ENCODE peak calls at places on chromosomes 7 and 10, in five cellular contexts. Q, Z, C, H and G are unnamed samples.

GRCh38 chr7:136971776-136972175 is 103.3 kb downstream of the CHRM2 start:
- DNase-seq in Q (no peak), Z (no peak), C (no peak), H (no peak), G (no peak)

GRCh38 chr7:128030999-128031681 is at the start of gene LRRC4:
- DNase-seq in Q (no peak), Z (no peak), C (peak), H (no peak), G (peak)

GRCh38 chr7:34361663-34362250 is 296.3 kb upstream of the NPSR1 start:
- DNase-seq in Q (no peak), Z (no peak), C (no peak), H (no peak), G (no peak)

GRCh38 chr10:99431190-99431549 is 746 bp upstream of the GOT1 start:
- DNase-seq in Q (peak), Z (peak), C (peak), H (no peak), G (peak)

GRCh38 chr7:45874408-45875131 is 1.7 kb upstream of the CCDC201 start:
- DNase-seq in Q (no peak), Z (no peak), C (no peak), H (peak), G (no peak)

GRCh38 chr10:131897297-131897899 is 3.4 kb upstream of the PPP2R2D start:
- DNase-seq in Q (no peak), Z (no peak), C (peak), H (no peak), G (peak)

GRCh38 chr7:727104-727805 is at the start of gene PRKAR1B:
- DNase-seq in Q (peak), Z (peak), C (peak), H (no peak), G (peak)

GRCh38 chr10:75544923-75545322 is 113.5 kb downstream of the LRMDA start:
- DNase-seq in Q (no peak), Z (no peak), C (no peak), H (no peak), G (no peak)

GRCh38 chr10:13719411-13719810 is 132.6 kb downstream of the PRPF18 start:
- DNase-seq in Q (no peak), Z (no peak), C (no peak), H (no peak), G (peak)

DNA sequence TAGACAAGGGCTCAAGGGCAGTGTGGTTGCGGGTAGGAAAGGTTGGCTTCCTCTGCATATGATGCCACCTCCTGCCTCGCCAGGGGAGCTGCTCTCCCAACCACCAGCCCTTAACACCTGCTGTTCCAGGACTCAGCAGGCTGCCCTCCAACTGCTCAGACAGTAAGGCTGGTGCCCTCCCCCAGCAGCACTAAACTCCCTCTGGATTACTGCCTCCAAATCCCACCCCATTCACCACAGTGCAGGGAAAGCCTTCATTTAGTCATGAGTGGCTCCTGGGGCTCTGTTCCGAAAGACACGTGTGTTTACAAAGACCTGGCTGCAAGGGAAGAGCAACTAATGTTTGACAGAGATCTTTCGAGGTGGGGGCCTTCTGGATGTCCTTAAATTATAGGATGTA is 437.2 kb upstream of the MKI67 start:
- DNase-seq in Q (no peak), Z (no peak), C (no peak), H (no peak), G (no peak)
- TF ChIP-seq POLR2A in Q (no peak), Z (no peak), C (no peak), H (no peak), G (no peak)

GRCh38 chr10:102450374-102451104 is 804 bp downstream of the C10orf95 start:
- DNase-seq in Q (peak), Z (peak), C (peak), H (no peak), G (peak)
- TF ChIP-seq POLR2A in Q (peak), Z (peak), C (peak), H (no peak), G (peak)

DNA sequence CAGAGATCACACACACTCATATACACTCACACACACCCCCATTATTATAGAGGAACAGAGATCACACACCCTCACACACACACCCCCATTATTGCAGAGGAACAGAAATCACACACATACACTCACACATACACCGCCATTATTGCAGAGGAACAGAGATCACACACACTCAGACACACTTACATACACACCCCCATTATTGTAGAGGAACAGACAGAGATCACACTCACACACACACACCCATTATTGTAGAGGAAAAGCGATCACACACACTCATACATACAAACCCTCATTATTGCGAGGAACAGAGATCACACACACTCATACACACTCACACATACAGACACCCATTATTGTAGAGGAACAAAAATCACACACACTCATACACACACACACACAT is 239.0 kb downstream of the BUB3 start:
- DNase-seq in Q (no peak), Z (no peak), C (no peak), H (no peak), G (no peak)
- TF ChIP-seq POLR2A in Q (no peak), Z (no peak), C (no peak), H (no peak), G (no peak)

GRCh38 chr10:123154092-123154942 is at the start of gene BUB3:
- DNase-seq in Q (peak), Z (peak), C (peak), H (peak), G (peak)
- TF ChIP-seq POLR2A in Q (peak), Z (peak), C (peak), H (peak), G (peak)

DNA sequence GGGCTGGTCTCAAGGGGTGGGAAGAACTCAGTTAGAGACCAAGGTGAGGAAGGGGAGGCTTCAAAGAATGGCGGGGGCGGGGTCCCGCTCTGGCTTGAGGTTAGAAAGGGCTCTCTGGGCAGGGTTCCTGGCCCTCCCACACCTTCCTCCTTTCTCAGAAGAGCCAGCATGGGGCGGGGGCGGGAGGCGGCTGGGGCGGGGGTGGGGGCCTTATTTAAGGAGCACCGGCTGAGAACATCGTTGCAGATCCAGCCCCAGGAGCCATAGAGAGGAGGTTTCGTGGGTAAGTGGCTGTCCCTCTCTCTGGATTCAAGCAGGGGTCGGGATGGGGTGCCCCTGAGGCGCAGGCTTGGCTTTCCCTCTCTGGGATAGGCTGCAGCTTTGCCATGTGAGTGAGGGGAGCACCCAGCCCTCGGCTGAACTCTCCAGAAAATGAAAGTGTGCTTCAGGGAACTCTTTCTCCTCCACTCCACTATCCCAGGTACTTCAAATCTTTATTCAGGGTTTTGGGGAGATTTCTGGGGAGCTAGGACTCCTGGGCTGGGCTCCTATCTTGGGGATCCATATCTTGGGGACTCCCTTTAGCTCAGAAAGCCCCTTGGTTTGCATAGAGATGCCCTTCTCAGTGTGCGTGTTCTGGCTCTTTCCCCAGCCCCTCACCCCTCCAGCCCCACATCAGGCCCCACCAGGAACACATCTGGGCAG is 3.3 kb upstream of the CUEDC2 start:
- DNase-seq in Q (no peak), Z (peak), C (no peak), H (no peak), G (no peak)
- TF ChIP-seq POLR2A in Q (no peak), Z (no peak), C (no peak), H (no peak), G (no peak)

GRCh38 chr10:70232155-70232858 is 922 bp downstream of the PPA1 start:
- DNase-seq in Q (peak), Z (peak), C (peak), H (peak), G (peak)
- TF ChIP-seq POLR2A in Q (no peak), Z (peak), C (peak), H (peak), G (peak)

GRCh38 chr7:131111792-131112191 is 215.9 kb upstream of the MKLN1 start:
- DNase-seq in Q (no peak), Z (no peak), C (no peak), H (no peak), G (no peak)

GRCh38 chr7:131109757-131110293 is 217.9 kb upstream of the MKLN1 start:
- DNase-seq in Q (peak), Z (peak), C (peak), H (peak), G (peak)

GRCh38 chr7:131109011-131109756 is 218.5 kb upstream of the MKLN1 start:
- DNase-seq in Q (no peak), Z (no peak), C (peak), H (no peak), G (no peak)

GRCh38 chr7:131111081-131111576 is 216.5 kb upstream of the MKLN1 start:
- DNase-seq in Q (peak), Z (no peak), C (no peak), H (no peak), G (no peak)

DNA sequence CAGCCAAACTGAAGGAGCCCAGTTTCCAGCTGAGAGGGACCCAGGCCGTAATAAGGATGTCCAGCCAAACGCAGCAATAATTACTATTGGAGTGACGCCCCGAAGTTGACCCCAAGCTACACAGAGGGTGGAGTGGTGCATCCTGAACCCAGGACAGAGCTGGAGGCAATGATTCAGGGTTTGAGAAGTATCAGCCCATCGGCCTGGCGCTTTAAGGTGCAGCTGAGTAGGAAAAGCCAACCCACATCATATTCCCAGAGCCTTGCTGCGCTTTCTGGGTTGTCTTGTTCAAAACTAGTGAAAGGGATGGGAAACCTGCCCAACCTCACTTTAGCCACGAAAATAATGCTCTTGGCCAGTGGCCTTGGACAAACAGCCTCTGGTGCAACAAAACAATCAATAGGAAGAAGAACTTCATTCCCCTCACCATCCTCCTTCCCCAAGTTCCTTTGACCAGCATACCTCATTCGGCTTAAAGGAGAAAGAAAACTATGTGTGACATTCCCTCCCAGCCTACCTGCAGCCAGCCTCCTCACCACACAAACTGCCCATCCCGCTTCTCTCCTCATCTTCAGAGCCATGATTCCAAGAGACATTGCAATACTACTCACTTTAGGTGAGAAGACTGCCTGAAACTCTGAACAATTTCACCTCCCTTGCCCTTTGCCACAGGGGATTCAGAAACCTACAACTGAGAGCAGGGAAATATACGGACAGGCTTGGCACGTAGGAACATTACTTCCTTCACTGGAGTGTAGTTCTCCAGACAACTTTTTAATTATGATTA is 217.2 kb upstream of the MKLN1 start:
- DNase-seq in Q (no peak), Z (peak), C (no peak), H (no peak), G (no peak)
- TF ChIP-seq POLR2A in Q (no peak), Z (no peak), C (no peak), H (no peak), G (no peak)

DNA sequence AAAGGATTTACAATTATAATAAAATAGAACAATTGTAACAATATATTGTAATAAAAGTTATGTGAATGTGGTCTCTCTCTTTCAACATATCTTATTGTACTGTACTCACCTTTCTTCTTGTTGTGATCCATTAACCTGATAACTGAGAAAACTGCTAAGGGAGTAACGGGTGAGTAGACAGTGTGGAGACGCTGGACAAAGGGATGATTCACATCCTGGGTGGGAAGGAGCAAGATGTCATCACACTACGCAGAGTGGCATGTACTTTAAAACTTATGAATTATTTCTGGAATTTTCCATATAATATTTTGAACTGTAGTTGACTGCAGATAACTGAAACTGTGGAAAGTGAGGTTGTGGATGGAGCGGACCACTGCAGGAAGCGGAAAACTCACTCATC is 91.2 kb upstream of the PLPP4 start:
- DNase-seq in Q (no peak), Z (no peak), C (no peak), H (no peak), G (no peak)
- TF ChIP-seq POLR2A in Q (no peak), Z (no peak), C (no peak), H (no peak), G (no peak)